ENCODE peak calls at places on chromosome 5, in four cellular contexts. G is effector memory CD4-positive, alpha-beta T cell; X is astrocyte of the cerebellum; D is choroid plexus epithelial cell. B is an unnamed sample.

GRCh38 chr5:40359854-40360253 is 319.9 kb upstream of the PTGER4 start:
- DNase-seq in G (no peak), X (no peak), D (no peak), B (no peak)

GRCh38 chr5:174533127-174533453 is 191.3 kb upstream of the MSX2 start:
- DNase-seq in G (no peak), X (no peak), D (peak), B (no peak)

GRCh38 chr5:34591723-34592122 is 64.4 kb upstream of the RAI14 start:
- DNase-seq in G (no peak), X (no peak), D (peak), B (no peak)

GRCh38 chr5:122699226-122699625 is 75.7 kb upstream of the SNX2 start:
- DNase-seq in G (no peak), X (no peak), D (no peak), B (no peak)

GRCh38 chr5:109694451-109694891 is 4.7 kb downstream of the MAN2A1 start:
- DNase-seq in G (no peak), X (no peak), D (no peak), B (no peak)

GRCh38 chr5:57307516-57307915 is 133.7 kb downstream of the GPBP1 start:
- DNase-seq in G (no peak), X (peak), D (no peak), B (no peak)

GRCh38 chr5:83711982-83712601 is 8.6 kb downstream of the HAPLN1 start:
- DNase-seq in G (no peak), X (peak), D (peak), B (no peak)

GRCh38 chr5:39648539-39649200 is 223.9 kb upstream of the DAB2 start:
- DNase-seq in G (no peak), X (no peak), D (peak), B (peak)

GRCh38 chr5:137054335-137054734 is 444.8 kb downstream of the SPOCK1 start:
- DNase-seq in G (no peak), X (no peak), D (no peak), B (no peak)

GRCh38 chr5:150561571-150562295 is 53.8 kb downstream of the NDST1 start:
- DNase-seq in G (no peak), X (no peak), D (no peak), B (no peak)

GRCh38 chr5:52743529-52743928 is 44.2 kb upstream of the ITGA1 start:
- DNase-seq in G (no peak), X (no peak), D (no peak), B (no peak)

GRCh38 chr5:126106032-126106431 is 317.2 kb upstream of the GRAMD2B start:
- DNase-seq in G (no peak), X (no peak), D (peak), B (no peak)

GRCh38 chr5:150671509-150672236 is 10.6 kb downstream of the MYOZ3 start:
- DNase-seq in G (no peak), X (no peak), D (no peak), B (no peak)

GRCh38 chr5:78182838-78183237 is 111.7 kb downstream of the AP3B1 start:
- DNase-seq in G (no peak), X (no peak), D (no peak), B (no peak)

GRCh38 chr5:131209506-131210191 is 38.9 kb downstream of the LYRM7 start:
- DNase-seq in G (peak), X (no peak), D (no peak), B (peak)

GRCh38 chr5:75337366-75338021 is 474 bp downstream of the HMGCR start:
- DNase-seq in G (no peak), X (no peak), D (no peak), B (no peak)

GRCh38 chr5:146475190-146475801 is 28.2 kb downstream of the TCERG1 start:
- DNase-seq in G (no peak), X (no peak), D (peak), B (no peak)

GRCh38 chr5:4294878-4295277 is 699.2 kb downstream of the IRX1 start:
- DNase-seq in G (no peak), X (no peak), D (no peak), B (no peak)

GRCh38 chr5:96881511-96882115 is 5.3 kb downstream of the ERAP2 start:
- DNase-seq in G (no peak), X (peak), D (peak), B (no peak)

GRCh38 chr5:96884995-96885394 is 8.7 kb downstream of the ERAP2 start:
- DNase-seq in G (no peak), X (no peak), D (no peak), B (no peak)

GRCh38 chr5:96880402-96881164 is 4.3 kb downstream of the ERAP2 start:
- DNase-seq in G (no peak), X (no peak), D (peak), B (no peak)

GRCh38 chr5:96883871-96884270 is 7.6 kb downstream of the ERAP2 start:
- DNase-seq in G (no peak), X (no peak), D (no peak), B (no peak)

DNA sequence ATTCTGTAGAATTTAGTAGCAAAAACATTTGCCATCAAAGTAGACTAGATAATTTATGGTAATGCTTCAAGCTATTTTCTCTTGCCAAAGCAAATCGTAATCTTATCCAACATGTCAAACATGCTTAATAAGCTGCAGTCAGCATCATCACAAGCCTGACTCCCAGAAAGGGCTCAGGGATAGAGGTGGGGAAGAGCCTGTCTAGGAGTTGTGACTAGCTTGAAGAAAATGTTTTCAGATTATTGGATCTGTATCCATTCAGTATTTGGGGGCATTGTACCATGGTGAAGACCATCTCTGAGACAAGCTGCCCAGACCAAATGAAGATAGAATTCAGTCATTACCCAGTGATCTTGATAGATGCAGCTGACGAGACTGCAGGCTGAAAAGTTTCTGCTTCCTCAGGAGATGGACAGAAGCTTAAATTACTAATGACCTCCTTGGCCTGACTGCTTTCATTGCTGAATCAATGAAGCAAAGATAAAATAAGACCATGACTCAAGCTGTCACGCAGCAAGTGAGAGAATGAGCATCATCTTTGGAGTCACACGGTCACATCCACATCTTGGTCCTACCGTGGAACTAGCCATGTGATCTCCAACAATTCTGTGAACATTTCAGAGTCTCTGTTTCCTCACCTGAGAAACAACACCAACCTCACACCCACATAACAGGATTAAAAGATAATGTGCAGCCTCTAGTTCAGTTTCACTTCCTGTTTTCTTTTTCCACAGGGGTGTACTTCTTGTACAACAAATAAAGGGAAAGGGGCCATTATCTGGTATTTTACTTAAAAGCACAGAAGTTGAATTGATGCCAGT is 9.4 kb downstream of the ERAP2 start:
- DNase-seq in G (peak), X (no peak), D (no peak), B (no peak)
- H3K4me3 ChIP-seq in G (no peak), X (no peak), D (no peak), B (no peak)

GRCh38 chr5:369151-369939 is 47.8 kb downstream of the AHRR start:
- DNase-seq in G (no peak), X (no peak), D (no peak), B (no peak)
- H3K4me3 ChIP-seq in G (no peak), X (no peak), D (no peak), B (no peak)

DNA sequence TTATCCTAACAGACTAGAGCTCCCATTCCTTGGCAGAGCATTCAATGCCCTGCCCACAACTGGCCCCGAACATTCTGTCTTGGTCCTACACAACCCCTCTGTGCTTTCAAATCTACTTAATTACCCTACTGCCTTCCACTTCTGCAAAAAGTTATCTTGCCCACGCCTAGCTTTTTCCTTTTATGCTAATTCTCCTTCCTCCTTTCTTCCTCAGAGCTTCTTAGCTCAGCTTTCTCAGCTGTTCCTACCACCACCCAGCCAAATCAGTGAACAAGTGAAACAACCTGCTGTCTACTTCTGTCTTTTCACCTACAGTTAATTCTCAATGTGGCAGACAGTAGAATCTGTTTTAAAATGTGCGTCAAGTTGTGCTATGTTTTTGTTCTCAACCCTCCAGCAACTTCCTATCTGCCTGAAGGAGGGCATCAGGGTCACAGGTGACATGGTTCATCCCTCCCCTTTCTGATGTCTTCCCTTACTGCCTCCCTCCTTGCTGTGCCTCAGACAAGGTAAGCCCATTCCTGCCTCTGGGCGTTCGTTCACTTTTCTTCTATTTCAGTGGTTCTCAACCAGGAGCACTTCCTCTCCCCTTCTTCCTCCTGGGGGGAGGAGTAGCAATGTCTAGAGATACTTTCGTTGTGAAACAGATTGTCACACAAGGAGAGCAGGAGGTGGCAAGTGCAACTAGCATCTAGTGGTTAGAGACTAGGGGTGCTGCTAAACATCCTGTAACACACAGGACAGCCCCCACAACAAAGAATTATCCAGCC is 1.3 kb upstream of the REEP5 start:
- DNase-seq in G (no peak), X (no peak), D (no peak), B (peak)
- H3K4me3 ChIP-seq in G (peak), X (no peak), D (no peak), B (peak)

DNA sequence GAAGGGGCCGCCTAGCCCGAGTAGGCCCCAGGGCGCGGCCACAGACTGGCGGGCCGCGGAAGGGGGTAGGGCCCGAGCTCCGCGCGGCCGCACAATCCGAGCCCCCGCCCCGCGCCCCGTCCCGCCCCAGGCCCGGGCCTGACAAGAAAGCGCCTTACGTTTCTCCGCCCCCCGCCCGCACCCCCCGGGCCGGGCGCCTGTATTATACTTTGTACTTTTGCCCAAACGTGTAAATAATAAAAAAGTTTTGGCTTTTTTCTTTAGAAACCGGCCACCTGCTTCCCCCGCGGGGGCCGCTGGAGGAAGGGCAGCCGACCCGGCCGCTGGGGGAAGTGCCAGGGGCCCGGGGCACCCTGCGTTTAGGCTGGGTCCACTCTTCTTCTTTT is 2.6 kb downstream of the TLX3 start:
- DNase-seq in G (no peak), X (no peak), D (no peak), B (no peak)
- H3K4me3 ChIP-seq in G (no peak), X (no peak), D (no peak), B (peak)

GRCh38 chr5:173238312-173239232 is 3.6 kb upstream of the NKX2-5 start:
- DNase-seq in G (no peak), X (no peak), D (no peak), B (no peak)
- H3K4me3 ChIP-seq in G (peak), X (no peak), D (no peak), B (no peak)

GRCh38 chr5:90563161-90563560 is 4.6 kb downstream of the ADGRV1 start:
- DNase-seq in G (no peak), X (no peak), D (no peak), B (no peak)

GRCh38 chr5:90565491-90565890 is 6.9 kb downstream of the ADGRV1 start:
- DNase-seq in G (no peak), X (no peak), D (no peak), B (no peak)

GRCh38 chr5:90561766-90562165 is 3.2 kb downstream of the ADGRV1 start:
- DNase-seq in G (no peak), X (no peak), D (no peak), B (no peak)

GRCh38 chr5:90560771-90561170 is 2.2 kb downstream of the ADGRV1 start:
- DNase-seq in G (no peak), X (no peak), D (no peak), B (no peak)

DNA sequence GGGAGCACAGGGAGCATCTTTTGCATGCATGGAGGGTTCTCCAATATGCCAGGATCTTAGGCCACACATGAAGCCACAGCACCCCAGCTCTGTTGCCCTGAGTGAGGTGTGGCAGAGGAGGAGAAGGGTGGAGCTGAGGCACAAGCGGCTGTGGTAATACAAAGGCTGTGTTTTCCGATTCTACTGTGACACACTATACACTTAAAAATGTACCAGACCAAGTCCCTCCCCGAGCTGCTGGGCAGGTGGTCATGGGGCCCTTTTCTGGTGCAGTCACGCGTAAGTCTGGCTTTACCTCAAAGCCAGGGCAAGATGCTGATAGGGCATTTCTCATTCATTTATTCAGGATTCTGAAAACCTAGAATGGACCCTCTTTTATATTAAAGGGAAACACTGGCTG is 3.7 kb downstream of the ADGRV1 start:
- DNase-seq in G (no peak), X (no peak), D (no peak), B (no peak)
- H3K4me3 ChIP-seq in G (no peak), X (no peak), D (no peak), B (no peak)

B was measured in HL-60.